ENCODE peak calls at places on chromosomes 16 and 17, in seven cellular contexts. U is PC-3, H is GM23248, T is neural progenitor cell, M is fibroblast of lung, W is mammary epithelial cell, V is GM23338. Z is an unnamed sample. For H4K20me1 and H3K4me1, the result is how much of the 10 kb centered on the place peaks cover.

GRCh38 chr16:23837553-23838308 is 1.9 kb downstream of the PRKCB start:
- DNase-seq in U (no peak), H (no peak), T (peak), M (no peak), W (no peak), V (peak), Z (no peak)

GRCh38 chr16:27334874-27335273 is 21.1 kb downstream of the IL4R start:
- DNase-seq in U (no peak), H (no peak), T (no peak), M (no peak), W (no peak), V (no peak), Z (no peak)

GRCh38 chr17:59545942-59546341 is 19.5 kb upstream of the DHX40 start:
- DNase-seq in U (no peak), H (no peak), T (no peak), M (no peak), W (no peak), V (no peak), Z (no peak)

GRCh38 chr16:81699596-81699995 is 79.5 kb upstream of the PLCG2 start:
- DNase-seq in U (no peak), H (no peak), T (no peak), M (no peak), W (no peak), V (no peak), Z (no peak)

GRCh38 chr16:28494141-28494851 is at the start of gene APOBR:
- DNase-seq in U (no peak), H (no peak), T (no peak), M (no peak), W (no peak), V (no peak), Z (no peak)

GRCh38 chr16:49281843-49282642 is 405 bp upstream of the CBLN1 start:
- DNase-seq in U (peak), H (peak), T (peak), M (peak), W (peak), V (peak), Z (peak)

GRCh38 chr17:13346996-13347762 is 254.6 kb downstream of the HS3ST3A1 start:
- DNase-seq in U (peak), H (peak), T (no peak), M (peak), W (peak), V (no peak), Z (peak)

GRCh38 chr16:69566437-69567030 is 768 bp downstream of the NFAT5 start:
- DNase-seq in U (peak), H (peak), T (peak), M (peak), W (peak), V (peak), Z (peak)

GRCh38 chr16:30741461-30741914 is 6.7 kb upstream of the PHKG2 start:
- DNase-seq in U (peak), H (peak), T (no peak), M (peak), W (peak), V (peak), Z (peak)

GRCh38 chr16:56667581-56668571 is at the start of gene MT1G:
- DNase-seq in U (no peak), H (peak), T (no peak), M (peak), W (no peak), V (peak), Z (no peak)

GRCh38 chr16:12341966-12342365 is 365.4 kb downstream of the SNX29 start:
- DNase-seq in U (peak), H (peak), T (no peak), M (no peak), W (peak), V (no peak), Z (no peak)

GRCh38 chr17:14664511-14664910 is 363.6 kb downstream of the HS3ST3B1 start:
- DNase-seq in U (peak), H (no peak), T (peak), M (no peak), W (no peak), V (peak), Z (no peak)

GRCh38 chr16:58048494-58048893 is 22.9 kb downstream of the MMP15 start:
- DNase-seq in U (no peak), H (no peak), T (no peak), M (no peak), W (no peak), V (no peak), Z (no peak)

GRCh38 chr17:17702821-17703607 is 21.8 kb downstream of the RAI1 start:
- DNase-seq in U (no peak), H (no peak), T (no peak), M (no peak), W (no peak), V (peak), Z (no peak)

GRCh38 chr17:9648521-9649110 is 3.3 kb downstream of the USP43 start:
- DNase-seq in U (no peak), H (no peak), T (peak), M (no peak), W (no peak), V (peak), Z (no peak)

GRCh38 chr16:27302126-27302525 is 11.6 kb upstream of the IL4R start:
- DNase-seq in U (no peak), H (no peak), T (no peak), M (no peak), W (no peak), V (no peak), Z (no peak)

GRCh38 chr17:20284575-20284974 is 182.8 kb downstream of the LGALS9B start:
- DNase-seq in U (no peak), H (no peak), T (no peak), M (no peak), W (no peak), V (no peak), Z (no peak)

GRCh38 chr17:4715071-4715749 is 4.8 kb downstream of the ARRB2 start:
- DNase-seq in U (no peak), H (no peak), T (no peak), M (no peak), W (no peak), V (no peak), Z (no peak)

GRCh38 chr16:23124315-23124714 is 24.9 kb downstream of the USP31 start:
- DNase-seq in U (peak), H (peak), T (no peak), M (peak), W (peak), V (no peak), Z (peak)

GRCh38 chr17:41377546-41377945 is 4.6 kb downstream of the KRT34 start:
- DNase-seq in U (peak), H (peak), T (no peak), M (peak), W (no peak), V (peak), Z (no peak)

GRCh38 chr17:67042104-67042899 is 2.1 kb upstream of the CACNG1 start:
- DNase-seq in U (no peak), H (no peak), T (no peak), M (no peak), W (no peak), V (no peak), Z (no peak)

GRCh38 chr17:61467416-61468262 is 15.4 kb downstream of the TBX4 start:
- DNase-seq in U (peak), H (peak), T (peak), M (peak), W (peak), V (peak), Z (peak)

GRCh38 chr17:19322129-19322505 is 40.4 kb downstream of the B9D1 start:
- DNase-seq in U (no peak), H (no peak), T (no peak), M (no peak), W (no peak), V (no peak), Z (no peak)

GRCh38 chr16:83533193-83533592 is 274.6 kb upstream of the HSBP1 start:
- DNase-seq in U (peak), H (peak), T (no peak), M (peak), W (peak), V (no peak), Z (peak)

GRCh38 chr16:14069818-14070217 is 1.3 kb upstream of the MRTFB start:
- DNase-seq in U (no peak), H (no peak), T (no peak), M (no peak), W (peak), V (no peak), Z (no peak)

GRCh38 chr17:43713494-43714162 is 45.0 kb downstream of the SOST start:
- DNase-seq in U (peak), H (peak), T (peak), M (peak), W (peak), V (peak), Z (no peak)

GRCh38 chr16:13351651-13352217 is 450.3 kb downstream of the SHISA9 start:
- DNase-seq in U (no peak), H (no peak), T (no peak), M (no peak), W (no peak), V (peak), Z (no peak)

GRCh38 chr17:42623732-42624596 is 14.5 kb downstream of the TUBG1 start:
- DNase-seq in U (peak), H (no peak), T (no peak), M (peak), W (peak), V (no peak), Z (peak)

GRCh38 chr16:75727221-75727620 is 931 bp upstream of the CPHXL start:
- DNase-seq in U (no peak), H (no peak), T (no peak), M (no peak), W (no peak), V (no peak), Z (no peak)

GRCh38 chr17:49390548-49391324 is 23.9 kb downstream of the PHB1 start:
- DNase-seq in U (no peak), H (no peak), T (no peak), M (no peak), W (no peak), V (no peak), Z (no peak)

GRCh38 chr16:84040823-84041391 is 1.7 kb downstream of the SLC38A8 start:
- DNase-seq in U (no peak), H (peak), T (peak), M (peak), W (peak), V (no peak), Z (peak)

GRCh38 chr16:19810817-19811731 is 73.6 kb downstream of the GPRC5B start:
- DNase-seq in U (peak), H (peak), T (no peak), M (peak), W (peak), V (no peak), Z (peak)

GRCh38 chr17:6269474-6269873 is 165.4 kb downstream of the AIPL1 start:
- DNase-seq in U (peak), H (peak), T (peak), M (peak), W (peak), V (peak), Z (peak)

GRCh38 chr16:51919736-51920135 is 627.2 kb downstream of the TOX3 start:
- DNase-seq in U (no peak), H (peak), T (no peak), M (no peak), W (peak), V (no peak), Z (no peak)

GRCh38 chr16:53094013-53094630 is 39.3 kb downstream of the CHD9 start:
- DNase-seq in U (peak), H (no peak), T (no peak), M (no peak), W (no peak), V (no peak), Z (no peak)

GRCh38 chr17:59107306-59107670 is 608 bp upstream of the TRIM37 start:
- DNase-seq in U (no peak), H (no peak), T (no peak), M (no peak), W (no peak), V (no peak), Z (no peak)

GRCh38 chr17:77501751-77502625 is 361.2 kb downstream of the SEC14L1 start:
- DNase-seq in U (no peak), H (no peak), T (no peak), M (no peak), W (no peak), V (no peak), Z (no peak)

GRCh38 chr17:50173335-50173941 is 7.6 kb downstream of the SGCA start:
- DNase-seq in U (no peak), H (peak), T (peak), M (peak), W (peak), V (peak), Z (peak)

GRCh38 chr17:70060415-70060814 is 14.6 kb upstream of the KCNJ16 start:
- DNase-seq in U (no peak), H (no peak), T (no peak), M (peak), W (no peak), V (no peak), Z (peak)

GRCh38 chr16:87809150-87809902 is 43.5 kb upstream of the KLHDC4 start:
- DNase-seq in U (no peak), H (no peak), T (no peak), M (peak), W (no peak), V (no peak), Z (no peak)

DNA sequence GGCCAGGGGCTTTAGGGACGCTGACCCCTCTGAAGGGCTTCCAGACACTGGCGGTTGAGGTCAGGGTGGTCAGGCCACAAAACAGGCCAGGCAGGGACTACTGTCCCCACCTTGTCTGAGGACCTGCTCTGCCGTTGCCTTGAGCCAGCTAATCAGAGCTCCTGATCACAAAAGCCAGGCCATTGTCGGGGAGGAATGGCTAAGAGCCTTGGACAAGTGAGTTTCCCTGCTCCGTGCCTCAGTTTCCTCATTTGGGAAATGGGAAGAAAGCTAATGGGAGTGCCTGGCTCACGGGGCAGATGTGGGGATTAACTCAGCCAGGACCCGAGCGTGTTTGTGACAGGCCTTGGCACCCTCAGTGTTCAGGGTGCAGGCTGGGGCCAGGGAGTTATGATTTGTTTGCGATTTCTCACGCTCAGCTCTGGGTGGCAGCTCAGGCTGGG is 246.5 kb upstream of the CIBAR2 start:
- DNase-seq in U (no peak), H (no peak), T (no peak), M (no peak), W (no peak), V (no peak), Z (no peak)
- H4K20me1 ChIP-seq in U (under half), H (under half), T (under half), M (under half), W (under half), V (under half), Z (half or more)

DNA sequence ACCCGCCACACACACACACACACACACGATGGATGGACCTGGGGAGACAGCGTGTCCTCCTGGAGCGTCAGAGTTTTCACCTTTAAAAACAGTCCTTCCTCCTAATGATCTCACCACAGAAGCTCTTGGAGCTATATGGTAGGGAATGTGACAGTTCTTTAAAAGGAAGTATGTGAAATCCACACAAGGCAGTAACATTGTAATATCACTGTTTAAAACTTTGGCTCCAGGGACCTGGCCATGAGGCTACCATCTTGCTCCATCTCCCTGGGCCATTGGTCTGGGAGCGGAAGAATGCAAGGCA is 302.4 kb downstream of the SOX9 start:
- DNase-seq in U (no peak), H (no peak), T (no peak), M (no peak), W (no peak), V (no peak), Z (no peak)
- H3K4me1 ChIP-seq in U (under half), H (under half), T (under half), M (under half), W (under half), V (under half), Z (under half)

DNA sequence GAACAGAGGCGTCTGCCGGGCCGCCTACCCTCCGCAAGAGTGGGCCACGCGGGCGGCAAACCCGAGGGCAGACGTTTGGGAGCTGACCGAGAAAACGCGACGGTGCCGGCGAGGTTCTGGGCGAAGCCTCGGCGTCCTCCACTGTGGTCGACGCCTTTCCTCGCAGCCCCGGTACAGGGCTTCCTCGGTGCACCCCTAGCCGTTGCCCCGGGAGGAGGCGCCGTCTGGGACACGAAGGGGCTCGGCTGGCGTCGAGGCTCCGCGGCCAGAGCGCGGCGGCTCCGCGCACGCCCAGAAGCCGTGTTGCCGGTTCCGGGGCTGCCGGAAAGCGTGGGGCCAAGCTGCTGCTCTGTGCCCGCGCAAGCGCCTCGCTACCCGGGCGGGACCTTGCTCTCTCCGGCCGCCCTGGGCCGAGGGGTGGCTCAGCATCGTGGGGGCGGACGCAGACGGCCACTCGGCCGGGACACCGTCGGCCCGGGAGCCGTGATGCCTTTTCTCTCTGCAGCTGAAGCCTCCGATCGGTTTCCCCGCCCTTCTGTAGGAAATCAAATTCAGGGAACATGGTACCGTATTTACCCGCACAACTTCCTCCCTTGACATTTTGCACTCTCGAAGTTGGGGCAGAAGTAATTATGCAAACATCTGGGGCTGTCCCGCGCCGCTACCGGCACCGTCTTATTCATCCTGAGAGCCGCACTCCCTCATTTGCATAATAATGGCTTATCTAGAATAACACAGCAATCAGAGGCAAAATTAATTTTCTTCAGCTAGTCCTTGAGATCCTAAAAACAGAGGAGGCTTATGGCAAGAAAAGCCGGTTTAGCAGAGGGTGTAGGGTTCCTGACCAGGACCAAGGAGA is 7.3 kb upstream of the CBX8 start:
- DNase-seq in U (no peak), H (no peak), T (peak), M (no peak), W (no peak), V (peak), Z (no peak)
- TF ChIP-seq EZH2 in U (peak), H (peak), T (peak), M (peak), W (peak), V (peak), Z (peak)

DNA sequence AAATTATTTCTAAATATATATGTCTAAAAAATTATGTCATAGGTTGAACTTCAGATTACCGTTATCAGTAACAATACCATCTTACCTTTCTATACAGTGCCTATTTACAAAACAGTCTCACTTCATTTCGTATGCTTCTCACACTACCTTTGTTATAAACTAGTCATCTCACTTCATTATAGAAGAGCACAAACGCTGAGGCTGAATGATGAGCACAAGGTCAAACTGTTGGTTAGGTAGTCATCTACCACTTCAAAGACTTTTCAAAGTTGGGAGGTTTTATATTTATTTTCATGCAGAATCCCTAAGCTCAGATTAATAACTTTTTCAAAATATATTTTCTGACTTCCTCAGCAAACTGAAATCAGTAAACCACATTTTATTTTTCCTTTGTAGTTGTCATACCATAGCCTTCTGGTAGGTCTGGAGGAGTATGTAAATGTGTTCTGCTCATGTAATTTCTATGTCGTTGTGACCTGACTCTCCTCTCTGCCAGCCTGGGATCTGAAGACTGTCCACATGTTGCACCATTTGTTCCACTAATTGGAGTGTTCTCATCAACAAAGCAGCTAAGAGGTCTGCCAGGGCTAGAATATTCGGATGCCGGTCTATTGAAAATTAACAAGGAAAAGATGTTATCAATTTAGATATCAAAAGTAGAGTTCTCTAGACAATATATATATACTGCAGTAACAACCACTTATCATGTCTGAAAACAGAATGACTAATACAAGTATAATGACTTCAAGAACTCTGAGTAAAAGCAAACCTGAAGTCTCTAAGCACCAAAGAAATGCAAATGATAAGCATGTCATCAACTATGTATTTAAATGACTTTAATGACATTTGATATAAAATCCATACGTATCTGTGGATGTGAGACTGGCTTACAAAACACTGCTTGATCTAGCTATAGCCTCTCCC is 73.9 kb downstream of the CEP95 start:
- DNase-seq in U (no peak), H (peak), T (no peak), M (peak), W (no peak), V (no peak), Z (peak)
- H4K20me1 ChIP-seq in U (under half), H (under half), T (under half), M (under half), W (under half), V (under half), Z (under half)